ENCODE peak calls at places on chromosome 15, in nine cellular contexts. C is foreskin fibroblast; V is NCI-H1694; Q is neuronal stem cell; K is AG08396; A is neural progenitor cell; B is stimulated activated CD8-positive, alpha-beta memory T cell treated with anti-CD3 and anti-CD28 coated beads, Interleukin-7, amount 100 ng/mL, for 48 hours; G is RPMI7951; N is HS-27A. W is an unnamed sample.

GRCh38 chr15:87207945-87208580 is 1048.5 kb downstream of the NTRK3 start:
- DNase-seq in Q (no peak), A (no peak), B (no peak), V (no peak), C (no peak), N (peak; percentile 82), G (peak; percentile 83), K (no peak), W (peak; percentile 4)

GRCh38 chr15:26394801-26395200 is 378.1 kb downstream of the GABRB3 start:
- DNase-seq in A (no peak), B (no peak), K (no peak), G (no peak), V (no peak), C (no peak), Q (no peak), N (no peak), W (no peak)

GRCh38 chr15:69727257-69727924 is 274.8 kb downstream of the RPLP1 start:
- DNase-seq in B (no peak), G (no peak), V (no peak), C (no peak), A (no peak), Q (no peak), K (no peak), N (no peak), W (no peak)

GRCh38 chr15:34217587-34218225 is 7.1 kb upstream of the EMC4 start:
- DNase-seq in K (no peak), B (no peak), C (peak; percentile 60), V (no peak), Q (no peak), G (peak; percentile 88), N (no peak), A (no peak), W (no peak)

GRCh38 chr15:60932051-60932915 is 296.8 kb downstream of the RORA start:
- DNase-seq in V (no peak), Q (no peak), C (peak; percentile 68), B (peak; percentile 53), K (peak; percentile 49), A (no peak), N (peak; percentile 99), G (peak; percentile 89), W (peak; percentile 73)

GRCh38 chr15:70817266-70817665 is 36.7 kb downstream of the LARP6 start:
- DNase-seq in C (no peak), K (no peak), N (no peak), G (no peak), Q (no peak), B (no peak), A (no peak), V (no peak), W (no peak)

GRCh38 chr15:97301166-97301565 is 659.3 kb upstream of the ARRDC4 start:
- DNase-seq in C (no peak), V (no peak), Q (no peak), A (no peak), K (no peak), B (no peak), G (no peak), N (no peak), W (no peak)

GRCh38 chr15:88580532-88580931 is 34.1 kb upstream of the DET1 start:
- DNase-seq in G (no peak), Q (no peak), V (peak; percentile 40), B (no peak), A (no peak), N (no peak), C (no peak), K (no peak), W (no peak)

GRCh38 chr15:26001201-26001600 is 138.1 kb upstream of the ATP10A start:
- DNase-seq in C (no peak), G (no peak), Q (no peak), V (no peak), B (no peak), A (no peak), K (no peak), N (no peak), W (no peak)

GRCh38 chr15:94298359-94298758 is 67.0 kb downstream of the MCTP2 start:
- DNase-seq in N (no peak), Q (no peak), G (peak; percentile 80), K (no peak), B (no peak), V (no peak), A (no peak), C (no peak), W (no peak)

GRCh38 chr15:29871401-29871800 is 49.1 kb upstream of the TJP1 start:
- DNase-seq in K (no peak), N (no peak), C (no peak), G (peak; percentile 56), A (no peak), B (no peak), V (no peak), Q (no peak), W (no peak)

GRCh38 chr15:53978248-53978906 is at the start of gene UNC13C:
- DNase-seq in K (no peak), B (no peak), Q (peak; percentile 47), N (no peak), C (peak; percentile 25), A (peak; percentile 51), G (no peak), V (no peak), W (no peak)

GRCh38 chr15:65939901-65940617 is 70.8 kb downstream of the RAB11A start:
- DNase-seq in V (no peak), C (peak; percentile 93), Q (no peak), K (peak; percentile 84), B (no peak), A (no peak), G (peak; percentile 79), N (peak; percentile 52), W (peak; percentile 70)

GRCh38 chr15:80246425-80246894 is 5.6 kb downstream of the CTXND1 start:
- DNase-seq in K (peak; percentile 24), Q (no peak), C (no peak), N (no peak), A (no peak), V (no peak), G (peak; percentile 49), B (no peak), W (no peak)

GRCh38 chr15:27683126-27683525 is 416.0 kb downstream of the OCA2 start:
- DNase-seq in K (no peak), N (no peak), V (no peak), A (no peak), B (no peak), G (no peak), Q (no peak), C (no peak), W (no peak)

GRCh38 chr15:67039349-67040075 is 25.9 kb upstream of the SMAD3 start:
- DNase-seq in A (peak; percentile 84), K (no peak), V (no peak), C (no peak), Q (peak; percentile 52), B (no peak), G (no peak), N (no peak), W (no peak)

GRCh38 chr15:57596978-57597377 is 5.3 kb downstream of the MYZAP start:
- DNase-seq in C (no peak), A (no peak), Q (no peak), N (no peak), K (no peak), B (no peak), V (no peak), G (no peak), W (no peak)

GRCh38 chr15:65743637-65744252 is 48.3 kb downstream of the DENND4A start:
- DNase-seq in A (no peak), V (no peak), N (no peak), G (no peak), B (no peak), C (no peak), Q (no peak), K (no peak), W (no peak)

GRCh38 chr15:72902245-72902928 is 118.8 kb upstream of the ADPGK start:
- DNase-seq in V (no peak), B (no peak), Q (no peak), C (peak; percentile 69), A (no peak), G (peak; percentile 81), K (peak; percentile 63), N (peak; percentile 77), W (no peak)

GRCh38 chr15:85597155-85597815 is 197.4 kb downstream of the KLHL25 start:
- DNase-seq in Q (no peak), B (no peak), N (no peak), C (no peak), K (no peak), A (no peak), G (no peak), V (no peak), W (no peak)

GRCh38 chr15:93459396-93459795 is 370.4 kb upstream of the RGMA start:
- DNase-seq in B (no peak), Q (no peak), N (no peak), K (no peak), V (no peak), G (no peak), A (no peak), C (no peak), W (no peak)

GRCh38 chr15:99181544-99181943 is 67.8 kb downstream of the TTC23 start:
- DNase-seq in B (no peak), V (no peak), N (no peak), Q (no peak), C (peak; percentile 18), A (no peak), G (no peak), K (no peak), W (no peak)

GRCh38 chr15:33476908-33477307 is 166.1 kb downstream of the RYR3 start:
- DNase-seq in A (no peak), K (no peak), V (no peak), Q (no peak), C (no peak), N (no peak), B (no peak), G (no peak), W (no peak)

GRCh38 chr15:100732359-100733055 is 130.1 kb downstream of the ASB7 start:
- DNase-seq in A (no peak), K (no peak), G (peak; percentile 86), N (no peak), C (no peak), V (no peak), Q (no peak), B (no peak), W (no peak)